ENCODE peak calls at places on chromosomes 6 and 20, in nine cellular contexts. S is keratinocyte; M is CD4-positive, alpha-beta memory T cell; O is ovary; W is A549; Z is naive thymus-derived CD4-positive, alpha-beta T cell; G is heart left ventricle; U is left lung; D is tibial nerve. B is an unnamed sample.

GRCh38 chr20:15942130-15942529 is 631.1 kb downstream of the KIF16B start:
- DNase-seq in W (no peak), O (no peak), M (no peak), G (no peak), S (no peak), D (no peak), U (no peak), Z (no peak), B (peak)

GRCh38 chr20:51276331-51276730 is 253.4 kb upstream of the KCNG1 start:
- DNase-seq in M (no peak), W (no peak), S (no peak), D (no peak), Z (no peak), G (no peak), O (no peak), U (no peak), B (no peak)

GRCh38 chr6:169714595-169714994 is 9.7 kb downstream of the PHF10 start:
- DNase-seq in G (no peak), W (no peak), M (no peak), D (no peak), U (no peak), S (no peak), O (no peak), Z (no peak), B (no peak)

GRCh38 chr6:47209632-47210031 is 100.1 kb downstream of the TNFRSF21 start:
- DNase-seq in U (no peak), Z (no peak), M (no peak), O (no peak), S (no peak), G (no peak), D (no peak), W (no peak), B (no peak)

GRCh38 chr20:57076202-57076651 is 190.2 kb downstream of the BMP7 start:
- DNase-seq in M (no peak), W (no peak), U (no peak), Z (no peak), O (no peak), D (no peak), G (no peak), S (no peak), B (no peak)

GRCh38 chr20:8481636-8482035 is 349.6 kb downstream of the PLCB1 start:
- DNase-seq in Z (no peak), O (no peak), U (no peak), W (no peak), G (no peak), D (no peak), S (no peak), M (no peak), B (no peak)

GRCh38 chr20:24985802-24986201 is 6.7 kb downstream of the APMAP start:
- DNase-seq in W (no peak), O (no peak), G (no peak), M (no peak), S (no peak), Z (no peak), D (no peak), U (no peak), B (no peak)

GRCh38 chr20:58073945-58074920 is 154.2 kb downstream of the ANKRD60 start:
- DNase-seq in Z (no peak), S (no peak), G (no peak), W (no peak), U (no peak), D (no peak), M (no peak), O (peak), B (no peak)

GRCh38 chr20:11799131-11799800 is 118.4 kb upstream of the BTBD3 start:
- DNase-seq in O (no peak), M (no peak), D (no peak), W (no peak), S (no peak), G (no peak), Z (no peak), U (no peak), B (no peak)

GRCh38 chr6:47016236-47016635 is 25.9 kb downstream of the ADGRF1 start:
- DNase-seq in G (no peak), S (no peak), O (no peak), U (no peak), D (no peak), W (no peak), Z (no peak), M (no peak), B (no peak)

GRCh38 chr20:5393218-5393870 is 76.6 kb upstream of the PROKR2 start:
- DNase-seq in Z (no peak), U (no peak), M (no peak), W (no peak), O (no peak), G (no peak), D (no peak), S (no peak), B (no peak)

GRCh38 chr6:94121094-94121493 is 701.7 kb upstream of the EPHA7 start:
- DNase-seq in S (no peak), O (no peak), M (no peak), U (no peak), G (no peak), W (no peak), D (no peak), Z (no peak), B (no peak)

GRCh38 chr20:46638367-46639274 is 12.6 kb downstream of the SLC13A3 start:
- DNase-seq in W (no peak), Z (no peak), D (no peak), O (no peak), U (no peak), G (no peak), S (no peak), M (no peak), B (no peak)

GRCh38 chr20:18705490-18705889 is 108.1 kb upstream of the SCP2D1 start:
- DNase-seq in O (no peak), D (no peak), Z (no peak), U (no peak), W (no peak), G (no peak), M (no peak), S (no peak), B (no peak)

GRCh38 chr20:14434379-14435136 is 97.1 kb upstream of the FLRT3 start:
- DNase-seq in Z (no peak), M (no peak), U (no peak), W (no peak), O (no peak), D (no peak), S (peak), G (no peak), B (peak)

GRCh38 chr6:39231386-39231785 is 2.1 kb upstream of the KCNK5 start:
- DNase-seq in W (no peak), U (no peak), M (no peak), G (no peak), D (no peak), S (no peak), Z (no peak), O (no peak), B (no peak)

GRCh38 chr6:90156861-90157260 is 139.8 kb downstream of the BACH2 start:
- DNase-seq in S (no peak), M (peak), W (no peak), U (no peak), G (no peak), Z (peak), O (no peak), D (no peak), B (peak)

GRCh38 chr6:138026342-138026741 is 80.9 kb downstream of the PERP start:
- DNase-seq in O (no peak), D (no peak), S (no peak), W (no peak), M (no peak), Z (no peak), U (no peak), G (no peak), B (no peak)
- H3K27ac ChIP-seq in O (no peak), D (no peak), S (no peak), W (no peak), M (no peak), Z (no peak), U (no peak), G (no peak), B (no peak)

GRCh38 chr6:27891300-27891913 is 20.8 kb downstream of the OR2B2 start:
- DNase-seq in S (no peak), U (no peak), Z (no peak), D (no peak), O (no peak), W (no peak), M (no peak), G (no peak), B (no peak)
- H3K27ac ChIP-seq in S (peak), U (no peak), Z (no peak), D (no peak), O (no peak), W (peak), M (no peak), G (no peak), B (peak)

GRCh38 chr6:42571611-42572342 is 7.9 kb downstream of the UBR2 start:
- DNase-seq in U (no peak), O (no peak), W (no peak), M (no peak), D (no peak), S (no peak), Z (no peak), G (no peak), B (no peak)
- H3K27ac ChIP-seq in U (peak), O (no peak), W (no peak), M (no peak), D (no peak), S (no peak), Z (no peak), G (no peak), B (no peak)

DNA sequence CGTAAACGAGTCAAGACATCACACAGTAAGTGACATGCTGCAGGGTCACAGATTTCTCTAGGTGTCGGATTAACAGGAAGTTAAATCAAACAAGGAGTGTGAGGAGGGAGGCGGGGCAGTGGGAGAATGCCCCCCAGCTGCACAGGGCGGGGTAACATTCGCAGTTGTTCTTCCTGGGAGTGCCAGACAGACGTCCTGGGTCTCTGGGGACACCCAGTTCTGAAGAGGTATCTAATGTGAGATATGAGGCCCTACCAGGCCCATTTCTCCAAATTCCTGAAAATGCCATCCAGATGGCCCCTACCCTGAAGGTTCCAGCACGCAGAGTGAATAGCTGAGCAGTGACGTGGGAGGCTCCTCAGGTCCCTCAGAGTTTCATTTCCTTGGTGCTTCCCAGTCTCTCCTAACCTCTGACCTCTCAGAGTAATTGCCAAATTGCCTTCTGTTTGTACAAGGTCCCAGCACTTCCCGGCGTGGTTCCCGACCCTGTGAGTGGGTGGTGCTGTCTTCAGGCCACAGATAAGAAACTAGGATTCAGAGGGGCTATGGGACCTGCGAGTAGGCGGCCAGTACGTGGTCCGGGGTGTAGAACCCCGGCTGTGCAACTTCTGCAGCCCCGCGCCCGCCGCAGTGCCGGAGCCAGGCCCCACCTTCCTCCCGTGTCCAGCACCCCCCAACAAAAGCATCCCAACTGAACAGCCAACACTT is 1.8 kb downstream of the RRBP1 start:
- DNase-seq in O (peak), M (no peak), D (no peak), S (no peak), W (peak), Z (no peak), U (peak), G (peak), B (no peak)
- H3K27ac ChIP-seq in O (peak), M (peak), D (peak), S (peak), W (peak), Z (peak), U (peak), G (peak), B (peak)

GRCh38 chr20:23151008-23151703 is 65.0 kb upstream of the CD93 start:
- DNase-seq in O (no peak), G (no peak), M (no peak), D (no peak), U (no peak), Z (no peak), S (no peak), W (no peak), B (no peak)
- H3K27ac ChIP-seq in O (no peak), G (peak), M (no peak), D (peak), U (peak), Z (no peak), S (no peak), W (no peak), B (no peak)

DNA sequence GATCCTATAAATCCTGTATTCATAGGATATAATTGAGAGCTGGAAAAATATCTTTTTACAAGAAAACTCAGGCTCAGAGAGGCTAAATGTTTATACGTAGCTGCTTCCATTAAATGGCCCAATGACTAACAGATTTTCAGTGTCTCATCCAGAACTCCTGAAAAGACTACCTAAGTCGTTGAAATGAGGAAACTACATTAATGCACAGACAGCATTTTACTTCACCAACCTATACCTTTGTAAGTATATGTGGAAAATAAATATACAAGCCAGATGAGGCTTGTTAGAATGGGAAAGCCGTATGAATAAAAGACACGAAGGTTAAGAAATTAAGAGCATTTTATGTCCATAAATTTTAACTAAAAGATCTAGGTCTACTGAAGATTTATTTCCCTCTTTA is 8.4 kb upstream of the SNX14 start:
- DNase-seq in M (no peak), O (no peak), U (no peak), W (no peak), S (no peak), Z (no peak), G (no peak), D (no peak), B (no peak)
- H3K27ac ChIP-seq in M (no peak), O (no peak), U (no peak), W (no peak), S (no peak), Z (no peak), G (no peak), D (no peak), B (no peak)

DNA sequence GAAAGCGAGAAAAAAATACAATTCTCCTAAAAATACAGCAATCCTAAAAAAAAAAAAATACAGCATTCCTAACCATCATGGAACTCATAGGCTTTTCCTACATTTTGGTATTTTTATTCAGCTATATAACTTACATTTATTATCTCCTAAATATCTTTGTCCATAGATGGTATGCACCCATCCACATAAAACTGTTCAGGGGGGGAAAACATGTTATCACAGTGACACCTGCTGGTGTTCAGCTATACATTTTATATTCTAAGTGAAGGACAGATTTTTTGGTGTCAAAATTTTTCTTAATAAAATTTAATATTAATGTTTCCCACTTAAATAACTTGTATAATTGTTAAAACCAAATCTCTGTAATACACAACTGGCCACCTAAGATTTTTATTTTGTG is 58.0 kb downstream of the BLOC1S5 start:
- DNase-seq in U (no peak), O (no peak), S (no peak), G (no peak), M (no peak), W (peak), Z (no peak), D (no peak), B (no peak)
- H3K27ac ChIP-seq in U (no peak), O (no peak), S (no peak), G (no peak), M (no peak), W (no peak), Z (no peak), D (no peak), B (no peak)

GRCh38 chr6:7976485-7977010 is 66.0 kb upstream of the TXNDC5 start:
- DNase-seq in M (no peak), S (no peak), U (no peak), G (no peak), Z (no peak), D (no peak), O (no peak), W (no peak), B (no peak)

GRCh38 chr6:7975764-7976146 is 65.2 kb upstream of the TXNDC5 start:
- DNase-seq in M (no peak), W (no peak), S (no peak), U (no peak), G (no peak), D (no peak), O (peak), Z (no peak), B (no peak)

GRCh38 chr6:7974932-7975763 is 64.6 kb upstream of the TXNDC5 start:
- DNase-seq in M (no peak), D (peak), S (peak), U (no peak), G (peak), O (peak), W (peak), Z (no peak), B (peak)

GRCh38 chr6:7973603-7974002 is 63.0 kb upstream of the TXNDC5 start:
- DNase-seq in M (no peak), D (no peak), O (no peak), S (no peak), W (no peak), G (no peak), U (no peak), Z (no peak), B (peak)

GRCh38 chr6:7974553-7974931 is 64.0 kb upstream of the TXNDC5 start:
- DNase-seq in U (no peak), G (no peak), S (no peak), O (no peak), D (no peak), Z (no peak), M (no peak), W (no peak), B (no peak)
- H3K27ac ChIP-seq in U (peak), G (peak), S (no peak), O (no peak), D (no peak), Z (no peak), M (no peak), W (peak), B (no peak)

B was measured in epithelial cell of prostate.